ENCODE peak calls at places on chromosome 18, in nine cellular contexts. R is glutamatergic neuron; P is activated T-helper 2 cell treated with anti-CD3 and anti-CD28 coated beads, Interferon-gamma antibody, Interleukin-2, Interleukin-4, amounts not matched to agents 10 μg/mL and 5 μg/mL and 100 μg/mL, durations not matched to agents 14 hours and 24 hours and 36 hours; C is HT1080; D is AG10803; M is stimulated activated CD4-positive, alpha-beta T cell treated with anti-CD3 and anti-CD28 coated beads, TNF-alpha, amount 100 ng/mL, for 4 hours; Y is activated naive CD4-positive, alpha-beta T cell treated with Interleukin-2 at 50 U/mL for 16 hours; N is GM12892; V is cardiac muscle cell. S is an unnamed sample.

GRCh38 chr18:57780318-57781127 is 22.6 kb downstream of the ATP8B1 start:
- DNase-seq in R (no peak), P (no peak), C (peak), D (peak), M (no peak), Y (no peak), N (no peak), V (no peak), S (no peak)

GRCh38 chr18:2326999-2327398 is 244.3 kb downstream of the METTL4 start:
- DNase-seq in R (no peak), P (no peak), C (peak), D (peak), M (no peak), Y (no peak), N (no peak), V (no peak), S (no peak)

GRCh38 chr18:34514238-34514637 is 195.9 kb upstream of the DTNA start:
- DNase-seq in R (no peak), P (no peak), C (peak), D (no peak), M (no peak), Y (no peak), N (no peak), V (no peak), S (no peak)

GRCh38 chr18:50869150-50869549 is 9.8 kb upstream of the ME2 start:
- DNase-seq in R (no peak), P (no peak), C (no peak), D (no peak), M (no peak), Y (no peak), N (no peak), V (no peak), S (no peak)

GRCh38 chr18:5534845-5535244 is 9.0 kb downstream of the EPB41L3 start:
- DNase-seq in R (no peak), P (no peak), C (peak), D (no peak), M (no peak), Y (no peak), N (no peak), V (no peak), S (no peak)

GRCh38 chr18:62187543-62188378 is 706 bp downstream of the RELCH start:
- DNase-seq in R (peak), P (peak), C (peak), D (peak), M (no peak), Y (peak), N (peak), V (peak), S (peak)

GRCh38 chr18:25247725-25248124 is 104.2 kb downstream of the ZNF521 start:
- DNase-seq in R (no peak), P (no peak), C (peak), D (peak), M (no peak), Y (no peak), N (no peak), V (no peak), S (no peak)

GRCh38 chr18:36830141-36830495 is 1.2 kb downstream of the KIAA1328 start:
- DNase-seq in R (no peak), P (no peak), C (no peak), D (no peak), M (no peak), Y (no peak), N (no peak), V (no peak), S (no peak)

S was measured in tibial nerve.